ENCODE peak calls at places on chromosomes 7 and 10, in six cellular contexts. One of them, this sample, is unnamed.
A peak's percentile ranks its signal among the peaks of the same experiment; 100 is the strongest.

GRCh38 chr7:137760111-137760510 is 86.7 kb downstream of the DGKI start:
- DNase-seq in GM12878: no peak
- DNase-seq in SK-N-SH: peak; percentile 72
- DNase-seq in HepG2: no peak
- DNase-seq in K562: no peak
- DNase-seq in HL-60: no peak
- DNase-seq in this sample: no peak

GRCh38 chr7:122438001-122438400 is 133.5 kb upstream of the FEZF1 start:
- DNase-seq in GM12878: no peak
- DNase-seq in SK-N-SH: no peak
- DNase-seq in HepG2: no peak
- DNase-seq in K562: no peak
- DNase-seq in HL-60: no peak
- DNase-seq in this sample: no peak

GRCh38 chr7:67487316-67487715 is 490.7 kb downstream of the TYW1 start:
- DNase-seq in GM12878: no peak
- DNase-seq in SK-N-SH: no peak
- DNase-seq in HepG2: no peak
- DNase-seq in K562: no peak
- DNase-seq in HL-60: no peak
- DNase-seq in this sample: no peak

GRCh38 chr7:141370178-141370577 is 181.0 kb upstream of the AGK start:
- DNase-seq in GM12878: no peak
- DNase-seq in SK-N-SH: no peak
- DNase-seq in HepG2: no peak
- DNase-seq in K562: no peak
- DNase-seq in HL-60: no peak
- DNase-seq in this sample: no peak

GRCh38 chr7:137985897-137986251 is 16.0 kb downstream of the CREB3L2 start:
- DNase-seq in GM12878: no peak
- DNase-seq in SK-N-SH: no peak
- DNase-seq in HepG2: no peak
- DNase-seq in K562: peak; percentile 59
- DNase-seq in HL-60: no peak
- DNase-seq in this sample: no peak

GRCh38 chr10:119933179-119933578 is 40.6 kb downstream of the SEC23IP start:
- DNase-seq in GM12878: no peak
- DNase-seq in SK-N-SH: peak; percentile 60
- DNase-seq in HepG2: peak; percentile 16
- DNase-seq in K562: peak; percentile 9
- DNase-seq in HL-60: no peak
- DNase-seq in this sample: no peak

GRCh38 chr10:130105724-130106123 is 4.9 kb downstream of the C10orf143 start:
- DNase-seq in GM12878: no peak
- DNase-seq in SK-N-SH: no peak
- DNase-seq in HepG2: no peak
- DNase-seq in K562: no peak
- DNase-seq in HL-60: no peak
- DNase-seq in this sample: peak; percentile 85

GRCh38 chr7:113282875-113283274 is 164.5 kb upstream of the SMIM30 start:
- DNase-seq in GM12878: no peak
- DNase-seq in SK-N-SH: no peak
- DNase-seq in HepG2: no peak
- DNase-seq in K562: no peak
- DNase-seq in HL-60: no peak
- DNase-seq in this sample: no peak

GRCh38 chr7:129231666-129232065 is 6.8 kb downstream of the AHCYL2 start:
- DNase-seq in GM12878: no peak
- DNase-seq in SK-N-SH: no peak
- DNase-seq in HepG2: no peak
- DNase-seq in K562: no peak
- DNase-seq in HL-60: no peak
- DNase-seq in this sample: no peak

GRCh38 chr7:94183289-94183749 is 179.2 kb upstream of the BET1 start:
- DNase-seq in GM12878: no peak
- DNase-seq in SK-N-SH: no peak
- DNase-seq in HepG2: peak; percentile 49
- DNase-seq in K562: no peak
- DNase-seq in HL-60: no peak
- DNase-seq in this sample: no peak

GRCh38 chr7:130387628-130388403 is 7.5 kb downstream of the CPA1 start:
- DNase-seq in GM12878: no peak
- DNase-seq in SK-N-SH: no peak
- DNase-seq in HepG2: no peak
- DNase-seq in K562: no peak
- DNase-seq in HL-60: no peak
- DNase-seq in this sample: no peak

GRCh38 chr7:13946181-13946580 is 43.3 kb downstream of the ETV1 start:
- DNase-seq in GM12878: no peak
- DNase-seq in SK-N-SH: no peak
- DNase-seq in HepG2: no peak
- DNase-seq in K562: no peak
- DNase-seq in HL-60: no peak
- DNase-seq in this sample: no peak

GRCh38 chr10:89151857-89152256 is 55.3 kb downstream of the CH25H start:
- DNase-seq in GM12878: no peak
- DNase-seq in SK-N-SH: no peak
- DNase-seq in HepG2: no peak
- DNase-seq in K562: no peak
- DNase-seq in HL-60: no peak
- DNase-seq in this sample: no peak

GRCh38 chr7:121516791-121517305 is 120.7 kb upstream of the FAM3C start:
- DNase-seq in GM12878: no peak
- DNase-seq in SK-N-SH: no peak
- DNase-seq in HepG2: no peak
- DNase-seq in K562: no peak
- DNase-seq in HL-60: no peak
- DNase-seq in this sample: no peak

GRCh38 chr7:29569648-29570047 is 6.0 kb downstream of the PRR15 start:
- DNase-seq in GM12878: no peak
- DNase-seq in SK-N-SH: no peak
- DNase-seq in HepG2: peak; percentile 63
- DNase-seq in K562: no peak
- DNase-seq in HL-60: no peak
- DNase-seq in this sample: no peak

GRCh38 chr7:70229242-70229641 is 631.0 kb downstream of the AUTS2 start:
- DNase-seq in GM12878: no peak
- DNase-seq in SK-N-SH: no peak
- DNase-seq in HepG2: no peak
- DNase-seq in K562: peak; percentile 15
- DNase-seq in HL-60: no peak
- DNase-seq in this sample: no peak

GRCh38 chr7:55775051-55775420 is 87.5 kb downstream of the SEPTIN14 start:
- DNase-seq in GM12878: no peak
- DNase-seq in SK-N-SH: peak; percentile 29
- DNase-seq in HepG2: no peak
- DNase-seq in K562: no peak
- DNase-seq in HL-60: no peak
- DNase-seq in this sample: no peak

GRCh38 chr7:37901890-37902524 is 14.6 kb downstream of the SFRP4 start:
- DNase-seq in GM12878: no peak
- DNase-seq in SK-N-SH: no peak
- DNase-seq in HepG2: peak; percentile 75
- DNase-seq in K562: no peak
- DNase-seq in HL-60: no peak
- DNase-seq in this sample: no peak
- TF ChIP-seq GABPA in GM12878: no peak
- TF ChIP-seq GABPA in SK-N-SH: no peak
- TF ChIP-seq GABPA in HepG2: no peak
- TF ChIP-seq GABPA in K562: no peak
- TF ChIP-seq GABPA in HL-60: no peak
- TF ChIP-seq GABPA in this sample: no peak

DNA sequence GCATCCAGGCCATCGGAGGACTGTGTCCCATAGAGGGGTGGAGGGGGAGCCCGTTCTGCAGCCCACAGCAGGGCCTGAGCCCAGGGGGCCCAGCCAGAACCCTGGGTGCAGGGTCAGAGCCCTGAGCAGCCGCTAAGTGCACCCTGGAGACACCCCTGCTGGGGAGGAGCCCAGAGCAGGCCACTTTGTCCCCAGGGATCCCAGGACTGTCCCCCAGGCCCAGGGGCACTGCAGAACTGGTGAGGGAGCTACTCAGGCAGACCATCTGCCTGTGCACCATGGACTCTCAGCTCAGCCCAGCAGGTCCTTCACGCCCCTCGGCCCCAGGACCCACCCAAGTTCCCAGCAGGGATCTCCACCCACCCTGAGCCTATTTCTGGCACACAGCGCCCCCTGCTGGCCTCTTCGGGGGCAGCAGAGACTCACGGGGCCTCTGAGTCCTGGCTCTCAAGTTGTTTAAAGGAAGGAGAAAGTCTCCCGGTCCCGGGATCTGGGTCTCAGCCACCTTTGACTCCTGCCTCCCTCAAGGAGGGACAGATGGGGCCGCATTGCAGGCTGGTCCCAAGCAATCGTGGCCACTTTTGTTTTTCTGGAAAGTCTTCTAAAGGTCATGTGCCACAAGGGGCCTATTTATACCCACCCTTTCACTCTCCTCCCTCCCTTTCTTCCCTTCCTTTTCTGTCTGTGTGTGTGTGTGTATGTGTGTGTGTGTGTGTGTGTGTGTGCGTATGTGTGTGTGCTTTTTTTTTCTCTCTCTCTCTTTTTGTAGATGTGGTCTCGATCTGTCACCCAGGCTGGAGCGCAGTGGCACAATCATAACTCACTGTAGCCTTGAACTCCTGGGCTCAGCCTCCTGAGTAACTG is 90.3 kb downstream of the MYL10 start:
- DNase-seq in GM12878: no peak
- DNase-seq in SK-N-SH: peak; percentile 95
- DNase-seq in HepG2: peak; percentile 34
- DNase-seq in K562: peak; percentile 92
- DNase-seq in HL-60: peak; percentile 13
- DNase-seq in this sample: peak; percentile 92
- TF ChIP-seq GABPA in GM12878: no peak
- TF ChIP-seq GABPA in SK-N-SH: no peak
- TF ChIP-seq GABPA in HepG2: no peak
- TF ChIP-seq GABPA in K562: no peak
- TF ChIP-seq GABPA in HL-60: no peak
- TF ChIP-seq GABPA in this sample: no peak

GRCh38 chr7:23474098-23474828 is 4.0 kb upstream of the IGF2BP3 start:
- DNase-seq in GM12878: peak; percentile 76
- DNase-seq in SK-N-SH: peak; percentile 94
- DNase-seq in HepG2: peak; percentile 96
- DNase-seq in K562: peak; percentile 97
- DNase-seq in HL-60: peak; percentile 92
- DNase-seq in this sample: peak; percentile 95

GRCh38 chr7:23472974-23473847 is 2.9 kb upstream of the IGF2BP3 start:
- DNase-seq in GM12878: no peak
- DNase-seq in SK-N-SH: peak; percentile 59
- DNase-seq in HepG2: peak; percentile 32
- DNase-seq in K562: no peak
- DNase-seq in HL-60: no peak
- DNase-seq in this sample: no peak

GRCh38 chr7:23474829-23475578 is 4.7 kb upstream of the IGF2BP3 start:
- DNase-seq in GM12878: no peak
- DNase-seq in SK-N-SH: no peak
- DNase-seq in HepG2: no peak
- DNase-seq in K562: no peak
- DNase-seq in HL-60: no peak
- DNase-seq in this sample: no peak

GRCh38 chr7:23472556-23472955 is 2.3 kb upstream of the IGF2BP3 start:
- DNase-seq in GM12878: no peak
- DNase-seq in SK-N-SH: no peak
- DNase-seq in HepG2: no peak
- DNase-seq in K562: no peak
- DNase-seq in HL-60: no peak
- DNase-seq in this sample: no peak

DNA sequence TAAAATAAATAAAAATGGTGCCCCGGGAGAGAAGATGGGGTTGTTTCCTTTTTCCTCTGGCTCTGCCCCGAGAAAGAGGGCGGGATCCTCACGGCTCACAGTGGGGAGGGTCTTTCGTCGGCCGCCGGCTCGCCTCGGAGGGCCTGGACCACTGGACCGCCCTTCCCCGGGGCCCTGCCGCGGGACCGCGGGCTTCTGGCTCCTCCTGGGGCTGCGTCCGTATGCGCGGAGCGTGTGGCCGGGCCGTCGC is 3.5 kb upstream of the IGF2BP3 start:
- DNase-seq in GM12878: no peak
- DNase-seq in SK-N-SH: no peak
- DNase-seq in HepG2: peak; percentile 23
- DNase-seq in K562: no peak
- DNase-seq in HL-60: no peak
- DNase-seq in this sample: no peak
- TF ChIP-seq GABPA in GM12878: no peak
- TF ChIP-seq GABPA in SK-N-SH: no peak
- TF ChIP-seq GABPA in HepG2: no peak
- TF ChIP-seq GABPA in K562: no peak
- TF ChIP-seq GABPA in HL-60: no peak
- TF ChIP-seq GABPA in this sample: no peak

DNA sequence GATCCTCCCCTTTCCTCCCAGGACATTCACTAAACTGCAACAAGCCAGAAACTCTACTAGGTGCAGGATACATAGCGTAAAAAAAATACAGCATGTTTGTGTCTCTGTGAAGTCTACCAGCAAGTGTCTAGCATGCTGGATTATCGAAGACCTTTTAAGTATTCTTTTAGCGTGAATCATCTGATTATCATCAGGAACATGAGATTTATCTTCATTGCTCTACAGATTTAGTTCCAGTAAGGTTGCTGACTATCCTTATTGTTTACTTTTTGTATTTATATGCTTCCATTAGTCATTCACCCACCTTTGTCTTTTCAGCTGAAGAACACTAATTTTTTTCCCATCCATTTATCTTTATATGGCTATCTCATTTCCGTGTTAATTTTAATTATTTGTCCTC is 62.8 kb downstream of the PDZD8 start:
- DNase-seq in GM12878: no peak
- DNase-seq in SK-N-SH: no peak
- DNase-seq in HepG2: no peak
- DNase-seq in K562: no peak
- DNase-seq in HL-60: no peak
- DNase-seq in this sample: no peak
- TF ChIP-seq GABPA in GM12878: no peak
- TF ChIP-seq GABPA in SK-N-SH: no peak
- TF ChIP-seq GABPA in HepG2: no peak
- TF ChIP-seq GABPA in K562: no peak
- TF ChIP-seq GABPA in HL-60: no peak
- TF ChIP-seq GABPA in this sample: no peak

DNA sequence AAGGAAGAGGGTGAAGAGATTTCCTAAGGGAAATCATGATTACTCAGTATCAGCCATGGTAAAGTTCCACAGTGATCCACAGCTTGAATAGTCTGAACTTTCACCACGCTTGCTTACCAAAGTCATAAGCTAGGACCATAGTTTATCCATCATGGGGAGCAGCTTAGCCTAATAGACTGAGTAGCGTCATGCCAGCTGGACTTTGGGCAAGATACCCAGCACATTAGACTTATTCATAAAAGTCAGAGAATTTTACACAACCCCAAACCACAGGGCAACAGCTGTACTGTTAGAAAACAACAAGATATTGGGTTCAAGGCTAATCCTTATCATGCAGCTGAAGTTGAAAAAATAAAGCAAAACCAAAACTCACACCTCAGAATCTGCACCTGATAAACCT is 491.0 kb downstream of the XPNPEP1 start:
- DNase-seq in GM12878: no peak
- DNase-seq in SK-N-SH: no peak
- DNase-seq in HepG2: peak; percentile 6
- DNase-seq in K562: no peak
- DNase-seq in HL-60: no peak
- DNase-seq in this sample: no peak
- TF ChIP-seq GABPA in GM12878: no peak
- TF ChIP-seq GABPA in SK-N-SH: no peak
- TF ChIP-seq GABPA in HepG2: no peak
- TF ChIP-seq GABPA in K562: no peak
- TF ChIP-seq GABPA in HL-60: no peak
- TF ChIP-seq GABPA in this sample: no peak

GRCh38 chr10:123583639-123584418 is 82.3 kb upstream of the GPR26 start:
- DNase-seq in GM12878: no peak
- DNase-seq in SK-N-SH: peak; percentile 79
- DNase-seq in HepG2: peak; percentile 34
- DNase-seq in K562: peak; percentile 56
- DNase-seq in HL-60: no peak
- DNase-seq in this sample: peak; percentile 57
- TF ChIP-seq GABPA in GM12878: no peak
- TF ChIP-seq GABPA in SK-N-SH: no peak
- TF ChIP-seq GABPA in HepG2: no peak
- TF ChIP-seq GABPA in K562: no peak
- TF ChIP-seq GABPA in HL-60: no peak
- TF ChIP-seq GABPA in this sample: no peak

This sample was measured in H1.